ENCODE peak calls at places on chromosome 18, in four cellular contexts. One of them, this sample, is unnamed.

GRCh38 chr18:11074879-11075278 is 74.5 kb downstream of the PIEZO2 start:
- DNase-seq in upper lobe of left lung: no peak
- DNase-seq in kidney: no peak
- DNase-seq in right lobe of liver: no peak
- DNase-seq in this sample: no peak

GRCh38 chr18:35917043-35917442 is 55.4 kb upstream of the RMP24 start:
- DNase-seq in right lobe of liver: no peak
- DNase-seq in upper lobe of left lung: no peak
- DNase-seq in kidney: no peak
- DNase-seq in this sample: no peak

GRCh38 chr18:69845588-69846506 is 101.8 kb downstream of the CD226 start:
- DNase-seq in right lobe of liver: no peak
- DNase-seq in upper lobe of left lung: peak
- DNase-seq in kidney: no peak
- DNase-seq in this sample: no peak

GRCh38 chr18:79317718-79318117 is 78.0 kb upstream of the NFATC1 start:
- DNase-seq in kidney: no peak
- DNase-seq in upper lobe of left lung: no peak
- DNase-seq in right lobe of liver: no peak
- DNase-seq in this sample: no peak

GRCh38 chr18:56038258-56039030 is 450.5 kb upstream of the TCF4 start:
- DNase-seq in right lobe of liver: no peak
- DNase-seq in kidney: no peak
- DNase-seq in upper lobe of left lung: no peak
- DNase-seq in this sample: no peak

GRCh38 chr18:62982600-62983251 is 267.4 kb downstream of the PHLPP1 start:
- DNase-seq in right lobe of liver: peak
- DNase-seq in kidney: no peak
- DNase-seq in upper lobe of left lung: peak
- DNase-seq in this sample: no peak

GRCh38 chr18:3451166-3451988 is 1.4 kb downstream of the TGIF1 start:
- DNase-seq in kidney: peak
- DNase-seq in upper lobe of left lung: peak
- DNase-seq in right lobe of liver: peak
- DNase-seq in this sample: peak

GRCh38 chr18:3103576-3103975 is 90.6 kb upstream of the LPIN2 start:
- DNase-seq in right lobe of liver: no peak
- DNase-seq in upper lobe of left lung: no peak
- DNase-seq in kidney: no peak
- DNase-seq in this sample: no peak

GRCh38 chr18:22434973-22435608 is 17.4 kb upstream of the CTAGE1 start:
- DNase-seq in kidney: no peak
- DNase-seq in upper lobe of left lung: no peak
- DNase-seq in right lobe of liver: no peak
- DNase-seq in this sample: no peak

GRCh38 chr18:31102020-31102684 is at the start of gene DSC2:
- DNase-seq in upper lobe of left lung: peak
- DNase-seq in kidney: peak
- DNase-seq in right lobe of liver: peak
- DNase-seq in this sample: peak

GRCh38 chr18:8337216-8337615 is 272.0 kb upstream of the RAB12 start:
- DNase-seq in upper lobe of left lung: no peak
- DNase-seq in kidney: no peak
- DNase-seq in right lobe of liver: no peak
- DNase-seq in this sample: no peak

GRCh38 chr18:15198116-15198389 is 450.1 kb downstream of the ANKRD30B start:
- DNase-seq in right lobe of liver: no peak
- DNase-seq in upper lobe of left lung: no peak
- DNase-seq in kidney: peak
- DNase-seq in this sample: no peak

GRCh38 chr18:59012815-59013677 is 126.6 kb upstream of the SEC11C start:
- DNase-seq in kidney: no peak
- DNase-seq in upper lobe of left lung: no peak
- DNase-seq in right lobe of liver: no peak
- DNase-seq in this sample: no peak

GRCh38 chr18:67081866-67082265 is 434.7 kb downstream of the DSEL start:
- DNase-seq in right lobe of liver: no peak
- DNase-seq in upper lobe of left lung: no peak
- DNase-seq in kidney: no peak
- DNase-seq in this sample: no peak

GRCh38 chr18:64807560-64807959 is 658.7 kb upstream of the LINC00305 start:
- DNase-seq in right lobe of liver: no peak
- DNase-seq in upper lobe of left lung: no peak
- DNase-seq in kidney: no peak
- DNase-seq in this sample: no peak

GRCh38 chr18:62937065-62937464 is 221.7 kb downstream of the PHLPP1 start:
- DNase-seq in kidney: no peak
- DNase-seq in right lobe of liver: no peak
- DNase-seq in upper lobe of left lung: no peak
- DNase-seq in this sample: no peak

GRCh38 chr18:45355944-45356520 is 259.2 kb upstream of the SLC14A2 start:
- DNase-seq in right lobe of liver: no peak
- DNase-seq in upper lobe of left lung: no peak
- DNase-seq in kidney: no peak
- DNase-seq in this sample: no peak
- TF ChIP-seq CTCF in right lobe of liver: no peak
- TF ChIP-seq CTCF in upper lobe of left lung: no peak
- TF ChIP-seq CTCF in kidney: no peak
- TF ChIP-seq CTCF in this sample: peak

GRCh38 chr18:48340502-48340901 is 68.7 kb downstream of the ZBTB7C start:
- DNase-seq in right lobe of liver: no peak
- DNase-seq in upper lobe of left lung: no peak
- DNase-seq in kidney: no peak
- DNase-seq in this sample: no peak
- TF ChIP-seq CTCF in right lobe of liver: no peak
- TF ChIP-seq CTCF in upper lobe of left lung: no peak
- TF ChIP-seq CTCF in kidney: no peak
- TF ChIP-seq CTCF in this sample: no peak

DNA sequence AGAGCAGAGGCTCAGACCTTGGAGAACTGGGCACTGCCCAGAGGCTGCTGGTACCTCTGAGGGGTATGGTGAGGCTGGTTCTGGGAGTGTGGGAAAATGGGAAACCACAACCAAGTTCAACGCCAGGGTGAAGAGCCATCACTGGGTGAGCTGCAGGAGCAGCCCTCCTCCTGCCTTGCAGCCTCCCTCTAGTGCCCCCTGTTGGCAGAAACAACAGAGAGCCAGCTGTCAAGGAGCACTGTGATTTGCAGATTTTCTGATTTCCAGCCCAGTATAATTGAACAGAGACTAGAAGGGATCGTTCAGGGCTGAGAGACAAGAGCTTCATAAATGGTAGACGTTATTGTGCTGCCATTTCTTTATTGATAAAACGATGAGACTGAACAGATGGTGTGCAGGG is 50.5 kb downstream of the MAPK4 start:
- DNase-seq in kidney: no peak
- DNase-seq in upper lobe of left lung: no peak
- DNase-seq in right lobe of liver: no peak
- DNase-seq in this sample: no peak
- TF ChIP-seq CTCF in kidney: no peak
- TF ChIP-seq CTCF in upper lobe of left lung: no peak
- TF ChIP-seq CTCF in right lobe of liver: no peak
- TF ChIP-seq CTCF in this sample: no peak

GRCh38 chr18:12742453-12742852 is 39.6 kb downstream of the PSMG2 start:
- DNase-seq in kidney: no peak
- DNase-seq in upper lobe of left lung: no peak
- DNase-seq in right lobe of liver: no peak
- DNase-seq in this sample: no peak
- TF ChIP-seq CTCF in kidney: no peak
- TF ChIP-seq CTCF in upper lobe of left lung: no peak
- TF ChIP-seq CTCF in right lobe of liver: no peak
- TF ChIP-seq CTCF in this sample: no peak

GRCh38 chr18:49467599-49467998 is 7.2 kb upstream of the DYM start:
- DNase-seq in upper lobe of left lung: no peak
- DNase-seq in kidney: no peak
- DNase-seq in right lobe of liver: no peak
- DNase-seq in this sample: no peak

GRCh38 chr18:49461602-49461977 is 1.1 kb upstream of the DYM start:
- DNase-seq in upper lobe of left lung: no peak
- DNase-seq in right lobe of liver: no peak
- DNase-seq in kidney: no peak
- DNase-seq in this sample: no peak

GRCh38 chr18:49467019-49467563 is 6.6 kb upstream of the DYM start:
- DNase-seq in upper lobe of left lung: no peak
- DNase-seq in kidney: no peak
- DNase-seq in right lobe of liver: no peak
- DNase-seq in this sample: no peak

GRCh38 chr18:49460958-49461601 is 635 bp upstream of the DYM start:
- DNase-seq in kidney: no peak
- DNase-seq in right lobe of liver: no peak
- DNase-seq in upper lobe of left lung: peak
- DNase-seq in this sample: no peak

GRCh38 chr18:49464718-49465598 is 4.5 kb upstream of the DYM start:
- DNase-seq in upper lobe of left lung: no peak
- DNase-seq in kidney: no peak
- DNase-seq in right lobe of liver: no peak
- DNase-seq in this sample: no peak
- TF ChIP-seq CTCF in upper lobe of left lung: no peak
- TF ChIP-seq CTCF in kidney: no peak
- TF ChIP-seq CTCF in right lobe of liver: no peak
- TF ChIP-seq CTCF in this sample: no peak

GRCh38 chr18:9364242-9364641 is 29.7 kb downstream of the TWSG1 start:
- DNase-seq in upper lobe of left lung: no peak
- DNase-seq in kidney: no peak
- DNase-seq in right lobe of liver: no peak
- DNase-seq in this sample: no peak

GRCh38 chr18:9365406-9365805 is 30.8 kb downstream of the TWSG1 start:
- DNase-seq in right lobe of liver: no peak
- DNase-seq in kidney: no peak
- DNase-seq in upper lobe of left lung: no peak
- DNase-seq in this sample: no peak

GRCh38 chr18:9361191-9361590 is 26.6 kb downstream of the TWSG1 start:
- DNase-seq in upper lobe of left lung: no peak
- DNase-seq in right lobe of liver: no peak
- DNase-seq in kidney: no peak
- DNase-seq in this sample: no peak

GRCh38 chr18:9362869-9363268 is 28.3 kb downstream of the TWSG1 start:
- DNase-seq in kidney: no peak
- DNase-seq in right lobe of liver: no peak
- DNase-seq in upper lobe of left lung: no peak
- DNase-seq in this sample: no peak

GRCh38 chr18:9366126-9366714 is 31.6 kb downstream of the TWSG1 start:
- DNase-seq in kidney: no peak
- DNase-seq in upper lobe of left lung: peak
- DNase-seq in right lobe of liver: no peak
- DNase-seq in this sample: no peak
- TF ChIP-seq CTCF in kidney: peak
- TF ChIP-seq CTCF in upper lobe of left lung: no peak
- TF ChIP-seq CTCF in right lobe of liver: peak
- TF ChIP-seq CTCF in this sample: peak

DNA sequence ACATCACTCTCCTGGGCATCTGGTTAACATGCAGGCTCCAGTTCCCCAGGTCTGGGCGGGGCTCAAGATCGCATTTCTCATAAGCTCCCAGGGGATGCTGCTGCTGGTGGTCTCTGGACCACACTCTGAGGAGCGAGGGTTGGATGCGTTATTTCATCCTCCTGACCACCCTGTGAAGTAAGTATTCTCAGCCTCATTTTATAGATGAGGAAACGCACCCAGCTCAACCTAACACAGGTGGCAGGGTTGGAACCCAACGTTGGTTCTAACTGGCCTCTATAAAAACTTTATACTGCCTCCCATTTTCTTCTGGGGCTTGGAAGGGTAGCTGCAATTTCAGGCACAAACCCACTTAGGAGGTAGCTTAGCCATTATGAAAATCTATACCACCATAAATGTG is 120.5 kb downstream of the FAM210A start:
- DNase-seq in kidney: no peak
- DNase-seq in upper lobe of left lung: no peak
- DNase-seq in right lobe of liver: no peak
- DNase-seq in this sample: no peak
- TF ChIP-seq CTCF in kidney: no peak
- TF ChIP-seq CTCF in upper lobe of left lung: no peak
- TF ChIP-seq CTCF in right lobe of liver: no peak
- TF ChIP-seq CTCF in this sample: no peak

GRCh38 chr18:24398515-24398914 is 891 bp upstream of the OSBPL1A start:
- DNase-seq in upper lobe of left lung: no peak
- DNase-seq in right lobe of liver: no peak
- DNase-seq in kidney: no peak
- DNase-seq in this sample: no peak

GRCh38 chr18:24400587-24400986 is 3.0 kb upstream of the OSBPL1A start:
- DNase-seq in kidney: no peak
- DNase-seq in right lobe of liver: no peak
- DNase-seq in upper lobe of left lung: no peak
- DNase-seq in this sample: no peak

GRCh38 chr18:24404591-24404990 is 7.0 kb upstream of the OSBPL1A start:
- DNase-seq in kidney: no peak
- DNase-seq in upper lobe of left lung: peak
- DNase-seq in right lobe of liver: no peak
- DNase-seq in this sample: no peak

GRCh38 chr18:24403076-24403475 is 5.5 kb upstream of the OSBPL1A start:
- DNase-seq in upper lobe of left lung: no peak
- DNase-seq in right lobe of liver: no peak
- DNase-seq in kidney: no peak
- DNase-seq in this sample: no peak

DNA sequence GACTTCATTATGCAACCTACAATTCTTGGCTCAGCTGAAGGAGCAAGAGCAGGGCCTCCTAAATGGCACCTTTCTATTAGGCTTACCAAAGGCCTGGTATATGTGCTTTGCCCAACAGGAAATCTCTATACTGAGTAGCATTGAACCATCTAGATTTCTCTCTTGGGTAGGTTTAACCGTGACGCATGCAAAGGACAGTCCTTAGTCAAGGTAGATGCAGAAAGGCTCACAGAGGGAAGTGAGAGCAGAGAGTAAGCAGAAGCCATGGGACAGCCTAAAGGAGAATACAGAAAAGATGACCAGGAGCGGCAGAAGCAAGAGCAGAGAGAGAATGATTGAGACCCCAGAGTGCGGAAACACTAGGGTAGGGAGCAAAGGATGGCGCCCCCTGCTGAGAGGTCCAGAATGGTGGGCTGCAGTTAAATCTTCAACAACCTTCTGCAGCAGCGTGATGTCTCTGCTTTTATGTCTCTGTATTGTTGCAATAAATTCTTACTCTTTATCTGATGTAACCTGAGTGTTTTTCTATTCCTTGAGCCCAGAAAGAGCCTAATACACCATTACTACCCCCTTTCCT is 4.7 kb upstream of the OSBPL1A start:
- DNase-seq in upper lobe of left lung: no peak
- DNase-seq in right lobe of liver: no peak
- DNase-seq in kidney: no peak
- DNase-seq in this sample: no peak
- TF ChIP-seq CTCF in upper lobe of left lung: no peak
- TF ChIP-seq CTCF in right lobe of liver: peak
- TF ChIP-seq CTCF in kidney: no peak
- TF ChIP-seq CTCF in this sample: no peak

GRCh38 chr18:28814365-28814764 is 637.4 kb upstream of the CDH2 start:
- DNase-seq in upper lobe of left lung: no peak
- DNase-seq in right lobe of liver: no peak
- DNase-seq in kidney: no peak
- DNase-seq in this sample: no peak
- TF ChIP-seq CTCF in upper lobe of left lung: no peak
- TF ChIP-seq CTCF in right lobe of liver: no peak
- TF ChIP-seq CTCF in kidney: no peak
- TF ChIP-seq CTCF in this sample: no peak

This sample was measured in type B pancreatic cell.